ENCODE peak calls at places on chromosomes 16 and 17, in four cellular contexts. V is HepG2, R is K562, W is GM12878. L is an unnamed sample.

GRCh38 chr17:34626141-34626681 is 46.8 kb downstream of the TMEM132E start:
- DNase-seq in W (no peak), R (no peak), V (no peak), L (no peak)

GRCh38 chr17:3636908-3637373 is 381 bp downstream of the CTNS start:
- DNase-seq in V (no peak), R (no peak), W (no peak), L (peak)

GRCh38 chr17:79931517-79932309 is 92.5 kb upstream of the CBX4 start:
- DNase-seq in W (no peak), R (no peak), V (peak), L (no peak)

GRCh38 chr16:10180771-10181163 is 1.5 kb downstream of the GRIN2A start:
- DNase-seq in W (no peak), V (peak), R (peak), L (peak)

GRCh38 chr17:50279181-50279526 is 4.9 kb downstream of the TMEM92 start:
- DNase-seq in V (no peak), R (no peak), W (no peak), L (no peak)

GRCh38 chr17:80294653-80295052 is 34.0 kb downstream of the RNF213 start:
- DNase-seq in R (no peak), W (no peak), V (no peak), L (no peak)

GRCh38 chr17:27651411-27652345 is 20.7 kb downstream of the LGALS9 start:
- DNase-seq in W (no peak), V (peak), R (no peak), L (no peak)

GRCh38 chr16:57186630-57187507 is 740 bp downstream of the RSPRY1 start:
- DNase-seq in W (no peak), R (peak), V (peak), L (peak)

GRCh38 chr16:65410801-65411200 is 288.9 kb upstream of the CDH11 start:
- DNase-seq in W (no peak), V (no peak), R (no peak), L (no peak)

GRCh38 chr17:78993241-78993956 is 13.7 kb upstream of the LGALS3BP start:
- DNase-seq in R (peak), W (no peak), V (peak), L (peak)

DNA sequence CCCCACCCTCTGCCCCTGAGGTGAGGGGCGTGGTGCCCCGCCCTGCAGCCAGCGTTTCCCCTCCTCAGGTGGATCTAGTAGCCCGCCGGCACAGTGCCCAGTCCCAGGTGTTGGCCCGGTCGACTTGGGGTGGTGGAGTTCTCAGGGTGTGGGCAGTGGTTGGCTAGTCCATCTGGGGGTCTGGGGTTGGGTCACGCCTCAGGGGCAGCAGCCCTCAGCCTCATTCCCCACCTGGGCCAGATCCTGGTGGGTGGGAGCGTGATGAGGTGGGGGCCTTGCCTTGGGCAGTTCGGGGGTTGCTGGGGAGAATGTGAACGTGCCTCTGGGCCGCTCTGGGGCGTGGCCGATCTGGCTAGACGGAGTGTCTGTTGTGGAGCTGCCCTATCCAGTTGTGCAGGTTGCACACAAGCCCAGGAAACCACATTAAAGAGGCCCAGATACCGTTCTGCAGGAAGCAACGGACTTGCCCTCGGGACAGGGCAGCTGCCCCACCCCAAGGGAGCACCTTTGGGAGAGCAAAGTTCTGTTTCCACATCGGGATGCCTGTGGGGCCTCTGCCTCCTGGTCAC is 32.0 kb downstream of the GSE1 start:
- DNase-seq in R (no peak), W (no peak), V (peak), L (no peak)
- TF ChIP-seq FOXM1 in R (no peak), W (no peak), V (no peak), L (no peak)

DNA sequence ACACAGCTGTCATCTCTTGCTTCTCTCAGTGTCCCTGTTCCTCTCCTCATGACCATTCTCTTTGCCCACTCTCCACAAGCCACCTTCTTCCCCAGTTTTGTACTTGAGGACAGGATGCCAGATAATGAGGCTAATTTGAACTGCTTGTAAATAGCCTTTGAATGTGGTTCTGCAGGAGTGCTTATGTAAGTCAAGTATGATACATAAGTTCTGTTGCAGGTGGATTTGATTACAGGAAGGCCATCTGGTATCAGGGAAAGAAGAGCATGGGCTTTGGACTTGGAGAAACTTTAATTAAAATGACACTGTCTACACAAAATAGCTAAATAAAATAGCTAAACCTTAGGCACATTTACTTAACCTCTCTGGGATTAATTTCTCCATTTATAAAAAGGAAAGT is 120.2 kb upstream of the HLF start:
- DNase-seq in R (no peak), W (no peak), V (no peak), L (no peak)
- TF ChIP-seq FOXK2 in R (no peak), W (no peak), V (no peak), L (no peak)

GRCh38 chr16:30551781-30552180 is 6.4 kb downstream of the ZNF764 start:
- DNase-seq in R (no peak), V (no peak), W (no peak), L (no peak)
- TF ChIP-seq SP1 in R (no peak), V (no peak), W (no peak), L (no peak)

DNA sequence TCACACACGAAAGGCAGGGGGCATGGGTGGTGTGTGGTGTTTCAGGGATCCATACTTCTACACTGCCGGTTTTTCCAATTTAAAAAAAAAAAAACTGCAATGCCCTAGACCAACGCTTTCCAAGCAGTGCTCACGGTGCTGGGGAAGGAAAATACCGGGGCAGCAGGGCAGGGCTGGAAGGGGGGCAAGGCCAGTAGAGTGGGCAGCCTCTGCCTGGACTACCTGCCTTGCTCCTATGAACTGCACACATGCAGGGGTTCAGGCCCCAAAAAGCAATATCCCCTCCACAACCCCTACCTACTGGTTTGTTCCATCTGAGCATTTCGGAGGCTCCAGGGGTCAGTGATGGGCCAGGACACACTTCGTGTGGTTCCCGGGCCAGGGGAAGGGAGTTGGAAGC is 29.4 kb downstream of the RPH3AL start:
- DNase-seq in W (no peak), R (no peak), V (no peak), L (no peak)
- TF ChIP-seq FOXM1 in W (no peak), R (no peak), V (no peak), L (no peak)

GRCh38 chr17:45389354-45389753 is 43.3 kb downstream of the ARHGAP27 start:
- DNase-seq in W (no peak), R (no peak), V (no peak), L (no peak)

GRCh38 chr17:45393477-45393876 is 39.2 kb downstream of the ARHGAP27 start:
- DNase-seq in W (no peak), V (no peak), R (no peak), L (no peak)

GRCh38 chr17:45391918-45392317 is 40.8 kb downstream of the ARHGAP27 start:
- DNase-seq in V (no peak), W (no peak), R (no peak), L (no peak)

GRCh38 chr17:45388604-45389325 is 43.9 kb downstream of the ARHGAP27 start:
- DNase-seq in R (no peak), W (no peak), V (no peak), L (no peak)

DNA sequence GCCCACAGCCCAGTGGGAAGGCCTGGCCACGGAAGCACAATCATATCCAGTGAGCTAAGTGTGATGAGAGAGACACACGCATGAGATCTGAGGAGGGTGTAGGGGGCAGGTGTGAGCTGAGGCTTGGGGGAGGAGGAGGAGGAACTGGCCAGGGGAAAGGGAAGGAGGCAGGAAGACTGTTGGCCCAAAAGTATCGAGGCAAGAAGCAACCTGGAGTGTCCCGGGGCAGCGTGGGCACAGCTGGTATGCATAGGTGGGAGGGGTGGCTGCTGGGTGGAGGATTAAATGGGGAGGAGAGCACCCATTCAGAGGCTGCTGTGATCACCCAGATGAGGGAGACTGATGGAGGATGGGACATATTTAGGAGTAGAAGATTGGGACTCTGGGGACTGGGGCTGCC is 41.4 kb downstream of the ARHGAP27 start:
- DNase-seq in V (no peak), R (no peak), W (no peak), L (no peak)
- TF ChIP-seq FOXK2 in V (no peak), R (no peak), W (no peak), L (no peak)

L was measured in HEK293T.